ENCODE peak calls at places on chromosomes 1 and 21, in eight cellular contexts. One of them, this sample, is unnamed.

GRCh38 chr1:174963547-174964125 is 36.1 kb upstream of the CACYBP start:
- DNase-seq in K562: no peak
- DNase-seq in stomach: no peak
- DNase-seq in SK-N-SH: no peak
- DNase-seq in HL-60: no peak
- DNase-seq in GM23338: no peak
- DNase-seq in H1: no peak
- DNase-seq in HCT116: no peak
- DNase-seq in this sample: no peak

GRCh38 chr21:21200103-21200938 is 202.1 kb downstream of the NCAM2 start:
- DNase-seq in K562: peak; percentile 47
- DNase-seq in stomach: no peak
- DNase-seq in SK-N-SH: no peak
- DNase-seq in HL-60: no peak
- DNase-seq in GM23338: no peak
- DNase-seq in H1: no peak
- DNase-seq in HCT116: no peak
- DNase-seq in this sample: peak; percentile 67

GRCh38 chr21:42537106-42537742 is 23.6 kb downstream of the SLC37A1 start:
- DNase-seq in K562: no peak
- DNase-seq in stomach: no peak
- DNase-seq in SK-N-SH: no peak
- DNase-seq in HL-60: peak; percentile 17
- DNase-seq in GM23338: no peak
- DNase-seq in H1: no peak
- DNase-seq in HCT116: no peak
- DNase-seq in this sample: no peak

GRCh38 chr1:99548924-99549605 is 96.8 kb upstream of the PALMD start:
- DNase-seq in K562: no peak
- DNase-seq in stomach: peak; percentile 36
- DNase-seq in SK-N-SH: peak; percentile 7
- DNase-seq in HL-60: no peak
- DNase-seq in GM23338: no peak
- DNase-seq in H1: no peak
- DNase-seq in HCT116: no peak
- DNase-seq in this sample: no peak

GRCh38 chr1:226135709-226136108 is 50.8 kb downstream of the ACBD3 start:
- DNase-seq in K562: no peak
- DNase-seq in stomach: no peak
- DNase-seq in SK-N-SH: peak; percentile 22
- DNase-seq in HL-60: no peak
- DNase-seq in GM23338: peak; percentile 41
- DNase-seq in H1: peak; percentile 64
- DNase-seq in HCT116: no peak
- DNase-seq in this sample: no peak

GRCh38 chr1:63955746-63956145 is 181.9 kb downstream of the ROR1 start:
- DNase-seq in K562: no peak
- DNase-seq in stomach: no peak
- DNase-seq in SK-N-SH: no peak
- DNase-seq in HL-60: no peak
- DNase-seq in GM23338: no peak
- DNase-seq in H1: no peak
- DNase-seq in HCT116: no peak
- DNase-seq in this sample: no peak

GRCh38 chr1:232486454-232487202 is 143.3 kb downstream of the SIPA1L2 start:
- DNase-seq in K562: no peak
- DNase-seq in stomach: no peak
- DNase-seq in SK-N-SH: no peak
- DNase-seq in HL-60: no peak
- DNase-seq in GM23338: no peak
- DNase-seq in H1: no peak
- DNase-seq in HCT116: no peak
- DNase-seq in this sample: no peak

GRCh38 chr1:157597959-157598667 is at the start of gene FCRL4:
- DNase-seq in K562: no peak
- DNase-seq in stomach: no peak
- DNase-seq in SK-N-SH: no peak
- DNase-seq in HL-60: no peak
- DNase-seq in GM23338: no peak
- DNase-seq in H1: no peak
- DNase-seq in HCT116: no peak
- DNase-seq in this sample: no peak

GRCh38 chr1:234884006-234884405 is 244.6 kb downstream of the TOMM20 start:
- DNase-seq in K562: no peak
- DNase-seq in stomach: no peak
- DNase-seq in SK-N-SH: no peak
- DNase-seq in HL-60: no peak
- DNase-seq in GM23338: no peak
- DNase-seq in H1: no peak
- DNase-seq in HCT116: no peak
- DNase-seq in this sample: no peak

GRCh38 chr21:45304945-45305344 is 17.2 kb upstream of the POFUT2 start:
- DNase-seq in K562: no peak
- DNase-seq in stomach: no peak
- DNase-seq in SK-N-SH: no peak
- DNase-seq in HL-60: no peak
- DNase-seq in GM23338: no peak
- DNase-seq in H1: no peak
- DNase-seq in HCT116: no peak
- DNase-seq in this sample: no peak

GRCh38 chr1:225454733-225455132 is 26.9 kb upstream of the LBR start:
- DNase-seq in K562: peak; percentile 53
- DNase-seq in stomach: peak; percentile 45
- DNase-seq in SK-N-SH: no peak
- DNase-seq in HL-60: peak; percentile 41
- DNase-seq in GM23338: no peak
- DNase-seq in H1: no peak
- DNase-seq in HCT116: peak; percentile 62
- DNase-seq in this sample: peak; percentile 55

GRCh38 chr1:39635205-39635870 is 4.1 kb downstream of the HEYL start:
- DNase-seq in K562: no peak
- DNase-seq in stomach: no peak
- DNase-seq in SK-N-SH: no peak
- DNase-seq in HL-60: no peak
- DNase-seq in GM23338: peak; percentile 37
- DNase-seq in H1: no peak
- DNase-seq in HCT116: no peak
- DNase-seq in this sample: no peak

GRCh38 chr1:3924871-3925655 is 25.0 kb upstream of the C1orf174 start:
- DNase-seq in K562: no peak
- DNase-seq in stomach: no peak
- DNase-seq in SK-N-SH: no peak
- DNase-seq in HL-60: no peak
- DNase-seq in GM23338: no peak
- DNase-seq in H1: no peak
- DNase-seq in HCT116: no peak
- DNase-seq in this sample: no peak

GRCh38 chr1:223326776-223327175 is 37.2 kb downstream of the SUSD4 start:
- DNase-seq in K562: no peak
- DNase-seq in stomach: no peak
- DNase-seq in SK-N-SH: no peak
- DNase-seq in HL-60: no peak
- DNase-seq in GM23338: no peak
- DNase-seq in H1: no peak
- DNase-seq in HCT116: no peak
- DNase-seq in this sample: no peak

GRCh38 chr1:201506092-201506491 is 831 bp downstream of the CSRP1 start:
- DNase-seq in K562: no peak
- DNase-seq in stomach: no peak
- DNase-seq in SK-N-SH: no peak
- DNase-seq in HL-60: no peak
- DNase-seq in GM23338: no peak
- DNase-seq in H1: no peak
- DNase-seq in HCT116: no peak
- DNase-seq in this sample: no peak

GRCh38 chr1:201504179-201504631 is 2.7 kb downstream of the CSRP1 start:
- DNase-seq in K562: no peak
- DNase-seq in stomach: no peak
- DNase-seq in SK-N-SH: no peak
- DNase-seq in HL-60: no peak
- DNase-seq in GM23338: no peak
- DNase-seq in H1: no peak
- DNase-seq in HCT116: no peak
- DNase-seq in this sample: no peak

GRCh38 chr1:201504799-201505504 is 2.0 kb downstream of the CSRP1 start:
- DNase-seq in K562: no peak
- DNase-seq in stomach: no peak
- DNase-seq in SK-N-SH: no peak
- DNase-seq in HL-60: no peak
- DNase-seq in GM23338: no peak
- DNase-seq in H1: no peak
- DNase-seq in HCT116: no peak
- DNase-seq in this sample: no peak

GRCh38 chr1:201506573-201507567 is at the start of gene CSRP1:
- DNase-seq in K562: peak; percentile 94
- DNase-seq in stomach: peak; percentile 90
- DNase-seq in SK-N-SH: peak; percentile 96
- DNase-seq in HL-60: peak; percentile 83
- DNase-seq in GM23338: peak; percentile 52
- DNase-seq in H1: no peak
- DNase-seq in HCT116: peak; percentile 71
- DNase-seq in this sample: peak; percentile 90

GRCh38 chr1:201505505-201505893 is 1.4 kb downstream of the CSRP1 start:
- DNase-seq in K562: no peak
- DNase-seq in stomach: no peak
- DNase-seq in SK-N-SH: no peak
- DNase-seq in HL-60: peak; percentile 23
- DNase-seq in GM23338: no peak
- DNase-seq in H1: no peak
- DNase-seq in HCT116: no peak
- DNase-seq in this sample: no peak
- TF ChIP-seq POLR2AphosphoS5 in K562: no peak
- TF ChIP-seq POLR2AphosphoS5 in stomach: peak; percentile 29
- TF ChIP-seq POLR2AphosphoS5 in SK-N-SH: no peak
- TF ChIP-seq POLR2AphosphoS5 in HL-60: no peak
- TF ChIP-seq POLR2AphosphoS5 in GM23338: no peak
- TF ChIP-seq POLR2AphosphoS5 in H1: no peak
- TF ChIP-seq POLR2AphosphoS5 in HCT116: no peak
- TF ChIP-seq POLR2AphosphoS5 in this sample: no peak

GRCh38 chr1:78728359-78728758 is 78.7 kb downstream of the IFI44 start:
- DNase-seq in K562: no peak
- DNase-seq in stomach: no peak
- DNase-seq in SK-N-SH: no peak
- DNase-seq in HL-60: no peak
- DNase-seq in GM23338: no peak
- DNase-seq in H1: no peak
- DNase-seq in HCT116: no peak
- DNase-seq in this sample: no peak
- H3K27ac ChIP-seq in K562: no peak overlapping the region
- H3K27ac ChIP-seq in stomach: no peak overlapping the region
- H3K27ac ChIP-seq in SK-N-SH: no peak overlapping the region
- H3K27ac ChIP-seq in HL-60: no peak overlapping the region
- H3K27ac ChIP-seq in GM23338: no peak overlapping the region
- H3K27ac ChIP-seq in H1: no peak overlapping the region
- H3K27ac ChIP-seq in HCT116: no peak overlapping the region
- H3K27ac ChIP-seq in this sample: no peak overlapping the region

DNA sequence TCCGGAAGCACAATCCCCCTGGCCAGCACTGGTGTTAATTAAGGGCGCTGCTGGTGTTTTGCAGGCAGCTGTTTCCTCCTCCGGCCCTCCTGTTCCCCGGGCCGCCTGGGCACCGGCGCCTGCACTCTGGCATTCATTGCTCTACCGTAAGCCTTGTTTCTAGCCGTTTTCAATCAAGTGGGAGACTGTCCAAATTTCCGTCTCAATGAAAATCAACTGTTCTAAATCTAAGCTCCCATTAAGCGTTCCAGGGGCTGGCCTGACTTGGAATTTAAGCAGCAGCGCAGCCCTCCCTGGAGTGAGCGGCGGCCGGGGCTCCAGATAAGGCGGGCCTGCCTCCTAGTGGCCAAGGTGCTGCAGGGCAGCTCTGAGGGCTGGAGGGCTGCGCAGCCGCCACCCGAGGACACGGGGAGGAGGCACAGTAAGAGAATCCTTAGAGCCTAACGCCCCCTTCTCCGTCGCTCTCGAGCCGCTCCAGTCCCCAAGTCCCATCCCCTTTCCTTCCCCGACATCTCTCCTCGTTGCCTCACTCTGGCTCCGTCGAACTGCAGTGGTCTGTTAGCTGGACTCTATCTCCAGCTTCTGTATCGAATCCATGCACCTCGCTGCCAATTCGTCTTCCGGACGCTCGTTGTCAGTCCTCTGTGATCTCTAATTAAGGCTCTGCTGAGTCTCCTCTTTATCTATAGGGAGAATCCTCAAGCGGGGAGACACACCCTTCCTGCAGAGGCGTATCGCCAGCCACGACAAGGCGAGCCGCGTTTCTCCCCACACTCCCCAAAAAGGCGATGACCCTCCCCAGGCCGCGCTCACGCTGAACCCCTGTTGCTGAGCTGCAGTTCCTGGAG is 57.8 kb upstream of the LRRC8D start:
- DNase-seq in K562: peak; percentile 88
- DNase-seq in stomach: peak; percentile 84
- DNase-seq in SK-N-SH: peak; percentile 90
- DNase-seq in HL-60: peak; percentile 81
- DNase-seq in GM23338: peak; percentile 95
- DNase-seq in H1: peak; percentile 90
- DNase-seq in HCT116: peak; percentile 28
- DNase-seq in this sample: peak; percentile 93
- TF ChIP-seq POLR2AphosphoS5 in K562: no peak
- TF ChIP-seq POLR2AphosphoS5 in stomach: no peak
- TF ChIP-seq POLR2AphosphoS5 in SK-N-SH: no peak
- TF ChIP-seq POLR2AphosphoS5 in HL-60: no peak
- TF ChIP-seq POLR2AphosphoS5 in GM23338: no peak
- TF ChIP-seq POLR2AphosphoS5 in H1: no peak
- TF ChIP-seq POLR2AphosphoS5 in HCT116: no peak
- TF ChIP-seq POLR2AphosphoS5 in this sample: no peak

DNA sequence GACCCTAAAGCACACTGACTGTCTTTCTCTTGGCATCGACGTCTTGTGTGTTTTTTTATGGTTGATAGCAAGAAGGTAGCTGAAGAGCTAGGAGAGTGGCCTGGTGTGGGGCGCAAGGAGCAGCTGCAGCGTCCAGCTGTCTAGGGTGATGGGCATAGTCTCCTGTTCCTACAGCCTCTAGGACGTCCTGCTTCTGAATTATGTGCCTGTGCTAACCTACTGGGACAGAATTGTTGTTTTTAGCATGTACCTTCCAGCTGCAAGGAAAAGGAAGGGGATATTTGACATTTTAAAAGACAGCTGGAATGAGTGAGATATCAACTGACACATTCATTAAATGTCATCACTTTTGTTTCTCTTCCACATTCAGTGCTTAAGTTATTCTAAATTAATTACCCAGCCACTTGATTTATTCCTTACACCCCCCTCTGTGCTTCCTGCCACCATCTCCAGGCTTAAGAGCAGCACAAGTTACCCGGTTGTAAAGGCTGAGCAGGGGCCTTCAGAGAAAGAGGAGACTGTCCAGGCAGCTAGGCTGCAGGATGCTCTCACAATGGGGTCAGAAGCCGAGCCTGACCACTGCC is 71.5 kb downstream of the SYT6 start:
- DNase-seq in K562: no peak
- DNase-seq in stomach: no peak
- DNase-seq in SK-N-SH: no peak
- DNase-seq in HL-60: no peak
- DNase-seq in GM23338: no peak
- DNase-seq in H1: no peak
- DNase-seq in HCT116: no peak
- DNase-seq in this sample: no peak
- H3K27ac ChIP-seq in K562: no peak overlapping the region
- H3K27ac ChIP-seq in stomach: peak overlapping the region; percentile 36
- H3K27ac ChIP-seq in SK-N-SH: no peak overlapping the region
- H3K27ac ChIP-seq in HL-60: no peak overlapping the region
- H3K27ac ChIP-seq in GM23338: no peak overlapping the region
- H3K27ac ChIP-seq in H1: no peak overlapping the region
- H3K27ac ChIP-seq in HCT116: no peak overlapping the region
- H3K27ac ChIP-seq in this sample: no peak overlapping the region

GRCh38 chr21:26320541-26320940 is 150.0 kb upstream of the APP start:
- DNase-seq in K562: no peak
- DNase-seq in stomach: no peak
- DNase-seq in SK-N-SH: no peak
- DNase-seq in HL-60: no peak
- DNase-seq in GM23338: no peak
- DNase-seq in H1: no peak
- DNase-seq in HCT116: no peak
- DNase-seq in this sample: no peak
- TF ChIP-seq POLR2AphosphoS5 in K562: no peak
- TF ChIP-seq POLR2AphosphoS5 in stomach: no peak
- TF ChIP-seq POLR2AphosphoS5 in SK-N-SH: no peak
- TF ChIP-seq POLR2AphosphoS5 in HL-60: no peak
- TF ChIP-seq POLR2AphosphoS5 in GM23338: no peak
- TF ChIP-seq POLR2AphosphoS5 in H1: no peak
- TF ChIP-seq POLR2AphosphoS5 in HCT116: no peak
- TF ChIP-seq POLR2AphosphoS5 in this sample: no peak

This sample was measured in suprapubic skin.